ENCODE peak calls at places on chromosomes 5 and 9, in seven cellular contexts. O is spleen, V is H1, B is A549, G is GM12878, W is heart left ventricle, A is thyroid gland. K is an unnamed sample.

GRCh38 chr5:59206132-59206581 is 623.3 kb downstream of the RAB3C start:
- DNase-seq in O (no peak), V (no peak), B (no peak), G (no peak), W (no peak), A (no peak), K (no peak)

GRCh38 chr9:119272500-119273211 is 96.6 kb downstream of the BRINP1 start:
- DNase-seq in O (no peak), V (no peak), B (no peak), G (no peak), W (no peak), A (peak), K (no peak)

GRCh38 chr9:135596211-135596610 is 34.7 kb downstream of the PAEP start:
- DNase-seq in O (no peak), V (no peak), B (no peak), G (no peak), W (no peak), A (no peak), K (peak)

GRCh38 chr5:9801908-9802307 is 171.8 kb upstream of the TAS2R1 start:
- DNase-seq in O (no peak), V (no peak), B (no peak), G (no peak), W (no peak), A (no peak), K (no peak)

GRCh38 chr5:154190652-154191304 is at the start of gene GALNT10:
- DNase-seq in O (peak), V (no peak), B (peak), G (no peak), W (peak), A (peak), K (peak)

GRCh38 chr5:143213231-143213850 is 190.1 kb downstream of the NR3C1 start:
- DNase-seq in O (no peak), V (no peak), B (no peak), G (no peak), W (no peak), A (peak), K (no peak)

GRCh38 chr5:178699854-178700253 is 30.6 kb downstream of the ZNF354A start:
- DNase-seq in O (no peak), V (no peak), B (no peak), G (no peak), W (no peak), A (no peak), K (no peak)

GRCh38 chr5:172958268-172959046 is 767 bp upstream of the RPL26L1 start:
- DNase-seq in O (peak), V (peak), B (peak), G (no peak), W (peak), A (peak), K (peak)

GRCh38 chr9:27291292-27291691 is 5.7 kb downstream of the EQTN start:
- DNase-seq in O (no peak), V (no peak), B (no peak), G (no peak), W (no peak), A (no peak), K (no peak)

GRCh38 chr5:135880278-135880677 is 15.4 kb downstream of the IL9 start:
- DNase-seq in O (no peak), V (peak), B (peak), G (no peak), W (no peak), A (no peak), K (peak)

GRCh38 chr9:114434878-114435311 is 47.1 kb upstream of the AKNA start:
- DNase-seq in O (no peak), V (no peak), B (peak), G (no peak), W (no peak), A (peak), K (peak)

GRCh38 chr5:174098694-174099093 is 53.2 kb downstream of the NSG2 start:
- DNase-seq in O (no peak), V (no peak), B (no peak), G (no peak), W (no peak), A (no peak), K (no peak)

GRCh38 chr9:88824711-88825110 is 166.6 kb upstream of the S1PR3 start:
- DNase-seq in O (no peak), V (no peak), B (no peak), G (no peak), W (no peak), A (no peak), K (peak)

GRCh38 chr5:128782446-128782845 is 182.8 kb upstream of the SLC27A6 start:
- DNase-seq in O (no peak), V (no peak), B (no peak), G (no peak), W (peak), A (peak), K (no peak)

GRCh38 chr5:158943057-158943456 is 156.7 kb downstream of the EBF1 start:
- DNase-seq in O (no peak), V (no peak), B (peak), G (no peak), W (peak), A (no peak), K (no peak)

GRCh38 chr5:65062684-65063083 is 294.0 kb downstream of the CWC27 start:
- DNase-seq in O (no peak), V (no peak), B (peak), G (no peak), W (no peak), A (peak), K (peak)

GRCh38 chr5:125196479-125197183 is 450.2 kb upstream of the ZNF608 start:
- DNase-seq in O (no peak), V (no peak), B (no peak), G (no peak), W (no peak), A (peak), K (no peak)

GRCh38 chr5:146426853-146427618 is 20.1 kb upstream of the TCERG1 start:
- DNase-seq in O (no peak), V (no peak), B (peak), G (no peak), W (no peak), A (no peak), K (peak)

GRCh38 chr9:135290086-135290485 is 189.5 kb upstream of the PPP1R26 start:
- DNase-seq in O (peak), V (no peak), B (no peak), G (no peak), W (no peak), A (no peak), K (no peak)

GRCh38 chr9:122797316-122798033 is 2.4 kb upstream of the OR1K1 start:
- DNase-seq in O (no peak), V (no peak), B (no peak), G (no peak), W (no peak), A (no peak), K (no peak)

GRCh38 chr9:34413229-34413852 is 36.6 kb upstream of the MYORG start:
- DNase-seq in O (no peak), V (peak), B (peak), G (no peak), W (no peak), A (peak), K (peak)

GRCh38 chr5:56984445-56984844 is 32.5 kb upstream of the MIER3 start:
- DNase-seq in O (no peak), V (no peak), B (no peak), G (no peak), W (no peak), A (no peak), K (peak)

GRCh38 chr9:13524245-13524644 is 244.8 kb upstream of the MPDZ start:
- DNase-seq in O (no peak), V (no peak), B (no peak), G (no peak), W (no peak), A (no peak), K (no peak)

GRCh38 chr9:114002271-114002985 is 75.7 kb downstream of the AMBP start:
- DNase-seq in O (peak), V (peak), B (no peak), G (no peak), W (no peak), A (no peak), K (no peak)

GRCh38 chr5:21254161-21254560 is 1266.2 kb upstream of the CDH18 start:
- DNase-seq in O (no peak), V (no peak), B (no peak), G (no peak), W (no peak), A (no peak), K (no peak)

GRCh38 chr9:115220339-115221009 is 102.5 kb upstream of the TNC start:
- DNase-seq in O (no peak), V (no peak), B (no peak), G (no peak), W (no peak), A (no peak), K (no peak)

GRCh38 chr5:173680660-173681242 is 64.3 kb upstream of the BOD1 start:
- DNase-seq in O (no peak), V (no peak), B (no peak), G (peak), W (no peak), A (no peak), K (no peak)

GRCh38 chr9:97802276-97802675 is 50.8 kb upstream of the FOXE1 start:
- DNase-seq in O (no peak), V (no peak), B (peak), G (no peak), W (no peak), A (no peak), K (no peak)

DNA sequence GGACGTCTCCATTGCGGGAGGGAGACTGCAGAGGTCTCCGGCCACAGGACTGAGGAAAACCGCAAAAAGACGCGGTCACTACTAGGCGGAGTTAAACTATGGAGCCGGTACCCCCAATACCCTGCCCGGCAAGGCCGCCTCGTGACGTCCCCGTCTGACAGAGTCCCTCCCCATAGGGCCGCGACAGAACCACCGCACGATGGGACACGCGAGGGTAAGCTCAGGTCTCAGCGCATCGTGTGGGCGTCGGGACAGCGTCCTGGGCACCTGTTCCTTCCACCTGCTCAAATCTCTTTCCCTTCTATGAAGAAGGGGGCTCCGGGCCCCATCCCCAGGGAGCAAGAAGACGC is 35.2 kb upstream of the GLDC start:
- DNase-seq in O (peak), V (no peak), B (peak), G (no peak), W (peak), A (peak), K (peak)
- TF ChIP-seq POLR2A in O (no peak), V (no peak), B (no peak), G (no peak), W (no peak), A (no peak), K (no peak)

DNA sequence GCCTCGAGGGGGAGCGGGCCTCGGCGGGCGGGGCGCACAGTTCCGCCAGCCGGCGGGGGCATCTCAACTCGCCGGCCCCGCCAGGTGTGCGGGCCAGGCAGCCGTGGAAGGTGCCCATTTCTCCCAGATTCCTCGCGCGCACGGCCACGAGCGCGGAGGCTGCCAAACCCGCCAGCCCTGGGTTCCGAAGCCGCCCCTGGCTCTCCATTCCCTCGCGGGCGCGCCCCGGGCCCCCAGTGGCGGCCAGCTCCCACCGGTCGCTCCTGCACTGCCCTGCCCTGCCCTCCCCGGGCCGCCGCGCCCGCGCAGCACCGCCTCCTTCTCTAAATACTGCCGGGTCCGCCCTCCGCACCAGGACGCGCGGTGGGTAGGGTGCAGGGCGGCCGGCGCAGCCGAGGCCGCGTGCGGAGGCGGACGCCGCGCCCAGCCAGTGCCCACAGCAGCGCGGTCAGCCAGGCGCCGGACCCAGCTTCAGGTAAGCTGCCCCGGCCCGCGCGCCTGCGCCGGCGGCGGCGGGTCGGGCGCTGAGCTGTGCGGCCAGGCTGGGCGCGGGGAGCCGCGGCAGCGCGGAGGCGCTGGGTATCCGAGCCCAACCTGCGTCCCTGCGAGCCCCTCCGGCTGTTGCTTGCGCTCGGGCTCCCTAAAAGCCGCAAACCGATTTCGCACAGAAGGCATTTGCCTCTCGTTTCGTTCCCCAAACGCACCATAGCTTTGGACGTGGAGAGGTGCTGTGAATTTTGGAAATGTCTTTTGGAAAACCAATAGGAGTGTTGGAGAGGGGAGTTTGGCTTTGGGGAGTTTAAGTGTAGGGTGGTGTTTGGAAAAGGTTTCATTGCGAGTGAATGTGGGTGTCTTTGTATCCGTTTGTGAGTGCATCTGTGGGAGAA is at the start of gene TMEM171:
- DNase-seq in O (peak), V (peak), B (peak), G (no peak), W (no peak), A (peak), K (no peak)
- TF ChIP-seq POLR2A in O (peak), V (no peak), B (peak), G (no peak), W (no peak), A (peak), K (no peak)

DNA sequence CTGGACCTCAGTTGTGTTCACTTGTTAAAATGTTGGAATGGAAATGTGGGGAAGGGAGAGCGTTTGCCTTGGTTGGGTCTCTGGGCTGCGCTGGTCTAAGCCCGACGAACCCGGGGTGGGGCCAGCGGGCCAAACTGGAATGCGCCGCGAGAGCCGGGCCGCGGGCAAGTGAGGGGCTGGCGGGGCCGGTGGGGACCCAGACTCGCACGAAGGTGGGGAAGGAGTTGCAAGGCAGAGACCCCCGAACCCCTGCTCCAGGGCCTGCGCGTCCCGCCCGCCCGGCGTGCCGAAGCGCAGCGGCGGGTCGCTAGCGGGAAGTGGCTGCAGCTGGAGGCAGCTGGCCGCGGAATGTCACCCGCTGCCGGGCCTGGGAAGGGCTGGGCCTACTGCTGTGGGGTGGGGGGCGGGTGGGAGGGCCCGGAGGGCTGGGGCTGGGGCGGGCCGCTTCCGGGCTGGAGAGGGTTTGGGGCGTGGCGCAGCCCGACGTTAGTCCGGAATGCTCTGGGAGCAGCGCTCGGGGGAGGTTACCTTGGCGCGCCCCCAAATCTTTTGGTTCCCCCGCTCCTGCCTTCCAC is 84.8 kb downstream of the DAB2IP start:
- DNase-seq in O (peak), V (peak), B (peak), G (no peak), W (peak), A (peak), K (no peak)
- TF ChIP-seq POLR2A in O (no peak), V (no peak), B (no peak), G (no peak), W (no peak), A (peak), K (no peak)

GRCh38 chr5:134411546-134412266 is at the start of gene CDKN2AIPNL:
- DNase-seq in O (peak), V (peak), B (peak), G (peak), W (peak), A (peak), K (peak)
- TF ChIP-seq POLR2A in O (peak), V (peak), B (peak), G (peak), W (no peak), A (peak), K (peak)

GRCh38 chr9:126942369-126942768 is 27.8 kb downstream of the RALGPS1 start:
- DNase-seq in O (no peak), V (no peak), B (no peak), G (no peak), W (no peak), A (no peak), K (no peak)

GRCh38 chr9:126935630-126936029 is 21.0 kb downstream of the RALGPS1 start:
- DNase-seq in O (no peak), V (no peak), B (no peak), G (no peak), W (no peak), A (no peak), K (no peak)

GRCh38 chr9:126937444-126937843 is 22.9 kb downstream of the RALGPS1 start:
- DNase-seq in O (no peak), V (no peak), B (no peak), G (no peak), W (no peak), A (no peak), K (no peak)

GRCh38 chr9:126938332-126938731 is 23.8 kb downstream of the RALGPS1 start:
- DNase-seq in O (no peak), V (no peak), B (no peak), G (no peak), W (no peak), A (no peak), K (no peak)

GRCh38 chr9:126939821-126940221 is 25.2 kb downstream of the RALGPS1 start:
- DNase-seq in O (no peak), V (no peak), B (peak), G (no peak), W (no peak), A (no peak), K (no peak)
- TF ChIP-seq POLR2A in O (no peak), V (no peak), B (no peak), G (no peak), W (no peak), A (no peak), K (no peak)

DNA sequence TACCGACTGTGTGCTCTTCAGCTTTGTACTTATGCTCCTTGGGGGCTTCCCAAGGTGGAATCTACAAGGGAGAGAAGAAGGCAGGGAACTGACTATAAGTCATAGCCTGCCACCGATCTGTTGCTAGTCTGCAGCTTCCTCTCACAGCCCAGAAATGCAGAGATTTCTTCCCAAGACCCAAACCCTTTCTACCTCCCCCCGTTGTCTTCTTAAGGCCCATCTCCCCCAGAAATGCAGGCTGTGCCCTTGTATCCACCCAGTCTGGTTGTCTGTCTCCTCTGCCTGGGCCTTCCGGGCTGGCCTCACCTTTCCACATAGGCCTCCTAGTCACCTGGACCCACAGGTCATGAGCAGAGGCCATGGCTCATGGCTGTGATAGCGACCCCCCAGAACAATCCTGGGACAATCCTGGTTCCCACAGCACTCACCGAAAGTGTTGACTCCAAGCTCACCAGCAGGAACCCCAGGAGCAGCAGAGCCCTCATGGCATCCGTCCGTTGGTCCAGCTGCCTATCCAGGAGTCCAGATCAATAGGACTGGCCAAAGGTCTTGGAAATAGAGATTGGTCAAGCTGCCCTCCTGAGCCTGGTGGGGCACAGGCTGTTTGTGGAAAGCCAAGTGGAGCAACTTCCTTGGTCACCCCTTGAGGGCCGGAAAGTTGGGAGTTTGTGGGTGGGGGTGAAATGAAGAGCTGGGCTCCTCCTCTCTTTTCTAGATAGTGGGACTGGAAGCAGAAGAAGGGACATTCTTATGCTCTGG is at the start of gene F12:
- DNase-seq in O (no peak), V (no peak), B (no peak), G (no peak), W (no peak), A (no peak), K (no peak)
- TF ChIP-seq POLR2A in O (no peak), V (no peak), B (no peak), G (no peak), W (no peak), A (no peak), K (no peak)

GRCh38 chr5:139474815-139475791 is 4.3 kb downstream of the SMIM33 start:
- DNase-seq in O (no peak), V (no peak), B (no peak), G (no peak), W (no peak), A (no peak), K (peak)
- TF ChIP-seq POLR2A in O (no peak), V (no peak), B (no peak), G (no peak), W (no peak), A (no peak), K (peak)

K was measured in NB4.